ENCODE peak calls at places on chromosomes 12 and 14, in eight cellular contexts. G is astrocyte of the spinal cord, B is GM06990, Q is mesothelial cell of epicardium, X is activated B cell treated with CpG ODN at 0.5 μM for 24 hours, J is left lung, M is choroid plexus epithelial cell, D is AG09319. A is an unnamed sample.

GRCh38 chr12:65739606-65740005 is 84.7 kb upstream of the HMGA2 start:
- DNase-seq in B (no peak), M (no peak), X (no peak), J (no peak), Q (no peak), G (no peak), D (no peak), A (no peak)

GRCh38 chr14:95236221-95236620 is 78.9 kb upstream of the DICER1 start:
- DNase-seq in D (no peak), G (no peak), B (no peak), M (no peak), J (no peak), Q (no peak), X (no peak), A (no peak)

GRCh38 chr12:52070243-52070925 is 606 bp downstream of the ATG101 start:
- DNase-seq in X (no peak), B (no peak), Q (no peak), G (no peak), M (no peak), J (no peak), D (no peak), A (no peak)

GRCh38 chr12:47750229-47750798 is 8.4 kb downstream of the RAPGEF3 start:
- DNase-seq in B (no peak), D (no peak), Q (no peak), X (no peak), G (no peak), J (no peak), M (no peak), A (no peak)

GRCh38 chr12:102757154-102757873 is 159.7 kb downstream of the PAH start:
- DNase-seq in D (no peak), G (no peak), Q (no peak), J (no peak), X (no peak), M (no peak), B (no peak), A (no peak)

GRCh38 chr12:124564232-124564958 is 3.0 kb downstream of the NCOR2 start:
- DNase-seq in X (no peak), Q (no peak), B (no peak), D (no peak), M (no peak), J (no peak), G (no peak), A (no peak)

GRCh38 chr12:102730996-102731395 is 186.0 kb downstream of the PAH start:
- DNase-seq in X (no peak), J (no peak), D (no peak), G (no peak), Q (no peak), M (no peak), B (no peak), A (no peak)

GRCh38 chr14:95156765-95157194 is 549 bp downstream of the DICER1 start:
- DNase-seq in B (peak), X (no peak), J (peak), Q (peak), D (no peak), M (peak), G (no peak), A (peak)

GRCh38 chr12:32285484-32285883 is 113.9 kb upstream of the FGD4 start:
- DNase-seq in G (no peak), M (no peak), X (no peak), B (no peak), Q (no peak), D (no peak), J (no peak), A (no peak)
- TF ChIP-seq CTCF in G (no peak), M (no peak), X (no peak), B (no peak), Q (no peak), D (no peak), J (no peak), A (no peak)

GRCh38 chr12:116598341-116599284 is 39.4 kb downstream of the MAP1LC3B2 start:
- DNase-seq in B (no peak), D (no peak), J (no peak), G (no peak), X (no peak), Q (no peak), M (no peak), A (no peak)

GRCh38 chr12:116600959-116601358 is 41.8 kb downstream of the MAP1LC3B2 start:
- DNase-seq in X (no peak), G (no peak), M (no peak), B (no peak), J (no peak), D (no peak), Q (no peak), A (no peak)

GRCh38 chr12:116597886-116598285 is 38.7 kb downstream of the MAP1LC3B2 start:
- DNase-seq in X (no peak), Q (no peak), G (no peak), B (no peak), J (no peak), M (no peak), D (no peak), A (no peak)

GRCh38 chr12:116601524-116601923 is 42.3 kb downstream of the MAP1LC3B2 start:
- DNase-seq in X (no peak), D (no peak), G (no peak), M (peak), J (no peak), B (no peak), Q (no peak), A (no peak)

GRCh38 chr12:116599285-116600122 is 40.3 kb downstream of the MAP1LC3B2 start:
- DNase-seq in B (peak), D (no peak), G (peak), M (peak), X (peak), Q (peak), J (peak), A (peak)
- TF ChIP-seq CTCF in B (peak), D (peak), G (peak), M (peak), X (peak), Q (peak), J (peak), A (peak)

DNA sequence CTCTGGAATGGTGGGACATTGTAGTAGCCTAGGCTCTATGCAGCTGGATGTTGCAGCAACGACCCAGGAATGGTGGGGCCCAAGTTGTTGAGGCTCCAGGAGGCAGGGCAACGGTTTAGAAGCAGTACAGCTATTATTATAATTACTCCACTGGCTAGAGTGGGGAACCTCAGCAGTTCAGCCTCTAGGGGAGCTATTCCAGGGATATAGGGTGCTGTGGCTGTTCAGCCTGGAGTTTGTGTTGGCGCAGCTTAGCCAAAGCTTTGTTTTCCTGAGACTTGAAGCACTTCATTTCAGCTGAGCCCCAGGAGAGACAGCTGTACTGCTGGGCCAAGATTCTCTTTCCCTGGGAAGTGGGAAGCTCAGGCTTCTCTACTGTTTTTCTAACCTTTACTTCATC is 1023.0 kb upstream of the ATXN7L3B start:
- DNase-seq in X (no peak), B (no peak), J (no peak), M (no peak), D (no peak), Q (no peak), G (no peak), A (no peak)
- TF ChIP-seq CTCF in X (no peak), B (no peak), J (no peak), M (peak), D (no peak), Q (no peak), G (no peak), A (peak)

DNA sequence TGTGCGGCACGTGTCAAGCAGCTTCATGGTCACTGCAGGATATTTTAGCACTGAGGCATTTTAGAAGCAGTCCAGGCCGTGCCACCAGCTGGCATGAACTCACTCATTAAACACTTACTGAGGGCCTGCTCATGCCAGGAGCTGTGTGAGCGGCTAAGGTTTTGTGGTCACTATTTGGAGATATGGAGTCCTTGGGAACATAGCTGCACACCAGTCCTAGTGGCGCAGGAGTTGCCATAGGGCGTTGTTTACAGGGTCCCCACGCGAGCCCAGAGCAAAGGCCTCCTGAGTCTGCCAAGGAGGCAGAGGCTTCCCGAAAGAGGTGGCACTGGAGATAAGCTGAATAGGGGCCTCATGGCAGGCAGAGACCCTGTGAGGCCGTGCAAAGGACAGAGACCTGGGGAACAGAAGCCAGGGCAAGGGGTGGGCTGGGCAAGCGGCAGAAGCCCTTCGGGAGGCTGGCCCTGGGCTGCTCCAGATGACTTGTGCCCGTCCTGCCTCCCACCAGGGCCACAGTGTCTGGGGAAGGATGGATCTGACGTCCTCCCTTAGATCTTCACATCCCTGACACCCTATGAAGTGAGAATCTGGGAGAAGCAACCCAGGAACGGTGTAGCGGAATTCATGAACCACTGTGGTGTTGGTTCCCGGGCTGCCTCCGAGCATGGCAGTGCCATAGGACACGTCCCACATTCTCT is 38.9 kb downstream of the SFSWAP start:
- DNase-seq in M (no peak), G (no peak), D (no peak), B (no peak), J (no peak), Q (no peak), X (no peak), A (no peak)
- TF ChIP-seq CTCF in M (no peak), G (no peak), D (no peak), B (no peak), J (no peak), Q (no peak), X (no peak), A (no peak)

GRCh38 chr12:1491983-1492697 is 102.2 kb downstream of the FBXL14 start:
- DNase-seq in D (no peak), M (no peak), G (no peak), Q (no peak), X (no peak), B (no peak), J (no peak), A (no peak)

GRCh38 chr12:1494856-1495255 is 99.5 kb downstream of the FBXL14 start:
- DNase-seq in M (no peak), B (no peak), J (no peak), X (no peak), Q (no peak), D (no peak), G (no peak), A (no peak)

GRCh38 chr12:1493781-1494180 is 100.6 kb downstream of the FBXL14 start:
- DNase-seq in M (no peak), B (no peak), G (no peak), X (no peak), D (no peak), Q (no peak), J (no peak), A (no peak)

GRCh38 chr12:1488908-1489381 is 105.4 kb downstream of the FBXL14 start:
- DNase-seq in G (no peak), J (no peak), M (peak), B (no peak), X (no peak), D (no peak), Q (no peak), A (no peak)
- TF ChIP-seq CTCF in G (no peak), J (no peak), M (no peak), B (no peak), X (no peak), D (no peak), Q (no peak), A (no peak)